ENCODE peak calls at places on chromosomes 2 and 18, in five cellular contexts. Q is psoas muscle, P is activated T-helper 1 cell treated with Interleukin-2 at 50 U/mL for 16 hours, L is PC-3, G is endothelial cell. Z is an unnamed sample.

GRCh38 chr2:96540136-96540535 is 3.6 kb downstream of the ARID5A start:
- DNase-seq in P (no peak), Q (no peak), G (no peak), L (peak; percentile 90), Z (no peak)

GRCh38 chr18:44758821-44759624 is 78.3 kb downstream of the SETBP1 start:
- DNase-seq in Q (no peak), L (no peak), P (no peak), G (no peak), Z (no peak)

GRCh38 chr2:240584486-240585031 is 2.0 kb upstream of the CAPN10 start:
- DNase-seq in P (no peak), L (peak; percentile 36), Q (peak; percentile 19), G (no peak), Z (no peak)

GRCh38 chr18:54946149-54946581 is 13.1 kb downstream of the CCDC68 start:
- DNase-seq in P (no peak), Q (no peak), G (no peak), L (peak; percentile 63), Z (no peak)

GRCh38 chr2:212975333-212975732 is 176.1 kb downstream of the IKZF2 start:
- DNase-seq in P (no peak), L (no peak), G (no peak), Q (no peak), Z (no peak)

GRCh38 chr2:85410584-85411404 is 628 bp upstream of the CAPG start:
- DNase-seq in P (no peak), G (no peak), L (peak; percentile 64), Q (no peak), Z (no peak)

GRCh38 chr2:69917854-69918253 is 2.9 kb downstream of the MXD1 start:
- DNase-seq in G (no peak), Q (peak; percentile 30), P (no peak), L (peak; percentile 77), Z (no peak)

GRCh38 chr2:439077-439476 is 151.2 kb upstream of the ALKAL2 start:
- DNase-seq in P (no peak), Q (no peak), L (no peak), G (no peak), Z (no peak)

GRCh38 chr2:70140978-70141753 is 49.7 kb downstream of the C2orf42 start:
- DNase-seq in L (peak; percentile 96), Q (peak; percentile 50), P (no peak), G (peak; percentile 43), Z (no peak)

GRCh38 chr2:64601027-64601767 is 52.5 kb downstream of the SERTAD2 start:
- DNase-seq in Q (no peak), L (no peak), P (no peak), G (no peak), Z (no peak)

GRCh38 chr2:119760876-119761275 is 1.2 kb downstream of the PTPN4 start:
- DNase-seq in P (no peak), L (peak; percentile 42), G (no peak), Q (no peak), Z (no peak)

GRCh38 chr2:26735096-26735495 is 29.0 kb upstream of the SLC35F6 start:
- DNase-seq in L (peak; percentile 55), P (no peak), G (no peak), Q (no peak), Z (no peak)

GRCh38 chr2:106223347-106223746 is 29.2 kb upstream of the UXS1 start:
- DNase-seq in G (no peak), L (no peak), Q (no peak), P (no peak), Z (no peak)

GRCh38 chr2:148861367-148861766 is 13.7 kb upstream of the KIF5C start:
- DNase-seq in P (no peak), G (no peak), Q (no peak), L (no peak), Z (no peak)

GRCh38 chr2:43228782-43229659 is 2.6 kb upstream of the ZFP36L2 start:
- DNase-seq in L (peak; percentile 13), Q (no peak), P (no peak), G (no peak), Z (no peak)

GRCh38 chr2:37916512-37917082 is 8.5 kb upstream of the RMDN2 start:
- DNase-seq in P (no peak), L (peak; percentile 90), Q (peak; percentile 60), G (no peak), Z (no peak)

GRCh38 chr2:60998628-60999545 is 18.6 kb upstream of the PEX13 start:
- DNase-seq in L (peak; percentile 78), P (no peak), Q (no peak), G (no peak), Z (peak; percentile 22)

GRCh38 chr2:196758474-196759377 is 40.8 kb downstream of the GTF3C3 start:
- DNase-seq in G (no peak), L (peak; percentile 40), P (no peak), Q (no peak), Z (no peak)

GRCh38 chr2:219433666-219434467 is 776 bp upstream of the SPEG start:
- DNase-seq in Q (peak; percentile 65), L (peak; percentile 49), G (peak; percentile 70), P (no peak), Z (no peak)

GRCh38 chr2:181832015-181832414 is 59.5 kb upstream of the ITPRID2 start:
- DNase-seq in Q (no peak), L (no peak), P (no peak), G (no peak), Z (no peak)

GRCh38 chr2:60520477-60520876 is 33.0 kb downstream of the BCL11A start:
- DNase-seq in P (no peak), G (no peak), L (no peak), Q (no peak), Z (no peak)

GRCh38 chr18:51430538-51430937 is 233.1 kb upstream of the MEX3C start:
- DNase-seq in L (no peak), P (no peak), Q (no peak), G (no peak), Z (no peak)

GRCh38 chr2:240255165-240255491 is 114.7 kb upstream of the OTOS start:
- DNase-seq in P (no peak), Q (no peak), L (no peak), G (no peak), Z (no peak)

GRCh38 chr2:216339456-216340279 is 32.6 kb downstream of the MARCHF4 start:
- DNase-seq in L (peak; percentile 9), G (peak; percentile 34), Q (no peak), P (no peak), Z (no peak)

GRCh38 chr2:240457223-240458043 is 22.0 kb downstream of the GPC1 start:
- DNase-seq in L (no peak), P (no peak), Q (peak; percentile 12), G (no peak), Z (no peak)

GRCh38 chr2:166042768-166043390 is 84.9 kb downstream of the SCN1A start:
- DNase-seq in L (peak; percentile 41), Q (no peak), P (no peak), G (no peak), Z (no peak)

GRCh38 chr18:72187956-72188355 is 356.2 kb downstream of the CBLN2 start:
- DNase-seq in G (no peak), Q (no peak), P (no peak), L (no peak), Z (no peak)

Z was measured in 8988T.